ENCODE peak calls at places on chromosomes 12 and 14, in nine cellular contexts. G, W, M, L, J, I, Y, R and Z are unnamed samples.

GRCh38 chr14:63174760-63175191 is 29.5 kb upstream of the RHOJ start:
- DNase-seq in M (no peak), W (no peak), L (peak), G (no peak), R (peak), I (no peak), J (no peak), Y (no peak), Z (peak)

GRCh38 chr14:76497550-76498484 is 121.9 kb downstream of the ESRRB start:
- DNase-seq in L (no peak), M (no peak), W (no peak), G (no peak), J (no peak), I (no peak), Y (no peak), R (peak), Z (no peak)

GRCh38 chr12:14959126-14959440 is 2.3 kb downstream of the ARHGDIB start:
- DNase-seq in L (no peak), J (no peak), I (no peak), Y (no peak), R (no peak), M (no peak), G (no peak), W (no peak), Z (no peak)

GRCh38 chr12:113598815-113599406 is 127.2 kb upstream of the LHX5 start:
- DNase-seq in G (no peak), R (no peak), I (no peak), M (no peak), Y (no peak), L (no peak), W (no peak), J (no peak), Z (no peak)

GRCh38 chr12:28937196-28937595 is 211.9 kb upstream of the FAR2 start:
- DNase-seq in W (no peak), L (peak), J (no peak), M (no peak), G (no peak), Y (no peak), I (no peak), R (no peak), Z (no peak)

GRCh38 chr12:50302686-50303085 is 19.4 kb upstream of the LIMA1 start:
- DNase-seq in M (no peak), G (no peak), L (peak), I (no peak), W (no peak), J (no peak), Y (no peak), R (no peak), Z (no peak)

GRCh38 chr14:61765225-61765943 is 3.2 kb downstream of the SNAPC1 start:
- DNase-seq in W (no peak), L (no peak), I (no peak), Y (no peak), R (no peak), J (no peak), M (no peak), G (no peak), Z (no peak)

GRCh38 chr12:77855548-77855947 is 24.9 kb downstream of the NAV3 start:
- DNase-seq in M (no peak), W (no peak), J (no peak), Y (no peak), L (no peak), I (no peak), G (no peak), R (no peak), Z (peak)

GRCh38 chr14:100313464-100314230 is 7.4 kb upstream of the SLC25A29 start:
- DNase-seq in R (no peak), L (no peak), M (no peak), I (no peak), Y (no peak), J (no peak), G (no peak), W (no peak), Z (no peak)

GRCh38 chr12:52186135-52186840 is 5.5 kb downstream of the KRT80 start:
- DNase-seq in L (peak), M (no peak), J (no peak), G (no peak), R (no peak), I (no peak), W (no peak), Y (no peak), Z (peak)

GRCh38 chr12:68580911-68581310 is 29.8 kb upstream of the RAP1B start:
- DNase-seq in M (no peak), G (no peak), W (no peak), Y (no peak), R (no peak), J (no peak), L (no peak), I (no peak), Z (no peak)

GRCh38 chr12:9701380-9702154 is 31.3 kb downstream of the CLECL1 start:
- DNase-seq in I (no peak), J (no peak), G (no peak), W (no peak), Y (no peak), M (no peak), L (no peak), R (no peak), Z (no peak)

GRCh38 chr14:45426685-45427282 is 173.8 kb upstream of the MIS18BP1 start:
- DNase-seq in G (no peak), W (no peak), R (peak), J (peak), L (peak), M (no peak), I (no peak), Y (no peak), Z (peak)

GRCh38 chr14:89125216-89125615 is 291.8 kb downstream of the FOXN3 start:
- DNase-seq in Y (no peak), G (no peak), J (no peak), I (no peak), W (no peak), M (no peak), R (no peak), L (no peak), Z (no peak)

GRCh38 chr12:67698711-67699603 is 50.4 kb downstream of the DYRK2 start:
- DNase-seq in J (peak), R (no peak), G (no peak), M (peak), I (peak), Y (no peak), W (no peak), L (peak), Z (peak)

GRCh38 chr14:104206281-104206904 is 68.0 kb downstream of the KIF26A start:
- DNase-seq in W (no peak), M (no peak), L (no peak), J (no peak), Y (no peak), G (no peak), R (peak), I (no peak), Z (peak)

GRCh38 chr12:86249856-86250255 is 6.3 kb downstream of the MGAT4C start:
- DNase-seq in M (no peak), I (no peak), Y (no peak), W (no peak), R (no peak), J (no peak), L (no peak), G (no peak), Z (peak)

GRCh38 chr14:53491256-53491905 is 338.3 kb upstream of the DDHD1 start:
- DNase-seq in W (no peak), R (no peak), M (no peak), L (peak), G (no peak), Y (no peak), I (no peak), J (no peak), Z (peak)

GRCh38 chr12:3003593-3003992 is 44.4 kb downstream of the TEAD4 start:
- DNase-seq in I (no peak), W (no peak), L (no peak), J (no peak), R (no peak), Y (no peak), M (no peak), G (no peak), Z (no peak)

GRCh38 chr12:12404297-12404696 is 47.4 kb downstream of the BORCS5 start:
- DNase-seq in L (no peak), J (no peak), Y (no peak), W (no peak), G (no peak), M (no peak), I (no peak), R (no peak), Z (no peak)

GRCh38 chr14:89479802-89480201 is 62.8 kb upstream of the FOXN3 start:
- DNase-seq in L (no peak), I (no peak), G (no peak), M (no peak), Y (no peak), J (no peak), R (no peak), W (no peak), Z (no peak)